ENCODE peak calls at places on chromosomes 2 and 18, in four cellular contexts. K, X, A and C are unnamed samples.
A peak's percentile ranks its signal among the peaks of the same experiment; 100 is the strongest.

GRCh38 chr18:25310045-25310444 is 41.9 kb downstream of the ZNF521 start:
- DNase-seq in K (no peak), X (no peak), A (no peak), C (no peak)

GRCh38 chr2:239368906-239369584 is 31.8 kb downstream of the HDAC4 start:
- DNase-seq in A (no peak), K (no peak), X (no peak), C (no peak)

GRCh38 chr18:63550068-63550467 is 7.9 kb downstream of the SERPINB12 start:
- DNase-seq in X (no peak), A (no peak), K (no peak), C (no peak)

GRCh38 chr2:55985406-55985805 is 61.8 kb upstream of the EFEMP1 start:
- DNase-seq in A (no peak), X (no peak), K (no peak), C (no peak)

GRCh38 chr2:873027-873426 is 77.6 kb upstream of the SNTG2 start:
- DNase-seq in K (no peak), X (no peak), A (no peak), C (no peak)

GRCh38 chr18:79934311-79935097 is 16.9 kb downstream of the SLC66A2 start:
- DNase-seq in A (peak; percentile 14), K (no peak), X (no peak), C (no peak)

GRCh38 chr2:28004086-28004485 is 113.6 kb downstream of the BABAM2 start:
- DNase-seq in K (no peak), A (no peak), X (no peak), C (peak; percentile 26)

GRCh38 chr18:51110073-51110797 is 80.2 kb downstream of the SMAD4 start:
- DNase-seq in A (peak; percentile 37), K (no peak), X (no peak), C (no peak)

GRCh38 chr2:128366746-128367511 is 48.3 kb upstream of the HS6ST1 start:
- DNase-seq in A (peak; percentile 10), X (no peak), K (no peak), C (no peak)

GRCh38 chr18:3721771-3722661 is 272.0 kb downstream of the TGIF1 start:
- DNase-seq in A (no peak), K (no peak), X (no peak), C (no peak)

GRCh38 chr2:212242739-212243138 is 295.9 kb downstream of the ERBB4 start:
- DNase-seq in A (no peak), X (no peak), K (no peak), C (no peak)

GRCh38 chr18:475202-475624 is 25.3 kb downstream of the COLEC12 start:
- DNase-seq in K (no peak), X (no peak), A (peak; percentile 30), C (peak; percentile 65)

GRCh38 chr18:21853020-21853419 is 112.4 kb downstream of the MIB1 start:
- DNase-seq in A (no peak), X (no peak), K (no peak), C (no peak)

GRCh38 chr18:8858888-8859511 is 153.6 kb downstream of the MTCL1 start:
- DNase-seq in A (no peak), X (no peak), K (no peak), C (peak; percentile 91)